ENCODE peak calls at places on chromosome 21, in four cellular contexts. G is AG04450; I is stimulated activated naive CD4-positive, alpha-beta T cell; Z is small intestine. M is an unnamed sample.

GRCh38 chr21:22200378-22201092 is 1202.3 kb downstream of the NCAM2 start:
- DNase-seq in G (no peak), Z (no peak), I (no peak), M (no peak)

GRCh38 chr21:45085700-45086099 is 11.3 kb downstream of the ADARB1 start:
- DNase-seq in G (no peak), I (no peak), Z (no peak), M (no peak)

GRCh38 chr21:45310446-45310845 is 22.8 kb upstream of the POFUT2 start:
- DNase-seq in G (no peak), Z (no peak), I (no peak), M (no peak)

GRCh38 chr21:31132574-31133242 is 94.4 kb upstream of the KRTAP19-8 start:
- DNase-seq in Z (peak), I (peak), G (no peak), M (peak)

GRCh38 chr21:29737188-29737587 is 202.6 kb downstream of the GRIK1 start:
- DNase-seq in I (no peak), G (no peak), Z (no peak), M (no peak)

GRCh38 chr21:39556176-39556575 is 56.6 kb upstream of the B3GALT5 start:
- DNase-seq in I (no peak), G (no peak), Z (no peak), M (no peak)

GRCh38 chr21:42833439-42833815 is 45.9 kb downstream of the WDR4 start:
- DNase-seq in G (no peak), Z (peak), I (peak), M (peak)

GRCh38 chr21:36385909-36386642 is 884 bp downstream of the CHAF1B start:
- DNase-seq in Z (no peak), I (no peak), G (no peak), M (no peak)

GRCh38 chr21:41582298-41582840 is 74.4 kb upstream of the TMPRSS2 start:
- DNase-seq in I (no peak), G (no peak), Z (no peak), M (no peak)

GRCh38 chr21:34198232-34199120 is 125.1 kb downstream of the MRPS6 start:
- DNase-seq in I (no peak), G (no peak), Z (peak), M (no peak)

GRCh38 chr21:22120616-22121266 is 1122.5 kb downstream of the NCAM2 start:
- DNase-seq in I (no peak), G (no peak), Z (no peak), M (no peak)

GRCh38 chr21:21860888-21861287 is 862.7 kb downstream of the NCAM2 start:
- DNase-seq in G (no peak), I (no peak), Z (no peak), M (no peak)

GRCh38 chr21:37803076-37803475 is 113.2 kb downstream of the KCNJ6 start:
- DNase-seq in Z (no peak), I (no peak), G (no peak), M (no peak)

GRCh38 chr21:14957836-14958235 is 107.0 kb downstream of the NRIP1 start:
- DNase-seq in I (no peak), G (no peak), Z (no peak), M (no peak)

GRCh38 chr21:35204850-35205564 is 155.9 kb upstream of the RUNX1 start:
- DNase-seq in G (peak), I (no peak), Z (no peak), M (peak)

GRCh38 chr21:29477347-29477746 is 178.6 kb downstream of the BACH1 start:
- DNase-seq in G (no peak), I (no peak), Z (no peak), M (no peak)

M was measured in transverse colon.